ENCODE peak calls at places on chromosomes 4 and X, in ten cellular contexts. One of them, this sample, is unnamed.

GRCh38 chr4:27789768-27790167 is 929.1 kb downstream of the STIM2 start:
- DNase-seq in Caco-2: no peak
- DNase-seq in lung: no peak
- DNase-seq in mammary epithelial cell: no peak
- DNase-seq in activated CD8-positive, alpha-beta T cell treated with anti-CD3 and anti-CD28 coated beads for 36 hours: no peak
- DNase-seq in fibroblast of pulmonary artery: no peak
- DNase-seq in sigmoid colon: no peak
- DNase-seq in progenitor cell of endocrine pancreas: no peak
- DNase-seq in nephron progenitor cell: no peak
- DNase-seq in OCI-LY7: no peak
- DNase-seq in this sample: peak

GRCh38 chr4:7412586-7412975 is 22.1 kb downstream of the PSAPL1 start:
- DNase-seq in Caco-2: no peak
- DNase-seq in lung: no peak
- DNase-seq in mammary epithelial cell: no peak
- DNase-seq in activated CD8-positive, alpha-beta T cell treated with anti-CD3 and anti-CD28 coated beads for 36 hours: no peak
- DNase-seq in fibroblast of pulmonary artery: no peak
- DNase-seq in sigmoid colon: peak
- DNase-seq in progenitor cell of endocrine pancreas: no peak
- DNase-seq in nephron progenitor cell: no peak
- DNase-seq in OCI-LY7: no peak
- DNase-seq in this sample: no peak

GRCh38 chr4:175034986-175035705 is 117.0 kb downstream of the ADAM29 start:
- DNase-seq in Caco-2: no peak
- DNase-seq in lung: no peak
- DNase-seq in mammary epithelial cell: no peak
- DNase-seq in activated CD8-positive, alpha-beta T cell treated with anti-CD3 and anti-CD28 coated beads for 36 hours: no peak
- DNase-seq in fibroblast of pulmonary artery: no peak
- DNase-seq in sigmoid colon: no peak
- DNase-seq in progenitor cell of endocrine pancreas: no peak
- DNase-seq in nephron progenitor cell: no peak
- DNase-seq in OCI-LY7: no peak
- DNase-seq in this sample: no peak

GRCh38 chrX:790780-791360 is 160.3 kb downstream of the SHOX start:
- DNase-seq in Caco-2: no peak
- DNase-seq in lung: no peak
- DNase-seq in mammary epithelial cell: no peak
- DNase-seq in activated CD8-positive, alpha-beta T cell treated with anti-CD3 and anti-CD28 coated beads for 36 hours: no peak
- DNase-seq in fibroblast of pulmonary artery: no peak
- DNase-seq in sigmoid colon: no peak
- DNase-seq in progenitor cell of endocrine pancreas: no peak
- DNase-seq in nephron progenitor cell: no peak
- DNase-seq in OCI-LY7: no peak
- DNase-seq in this sample: no peak

GRCh38 chrX:49165901-49166881 is 3.6 kb downstream of the MAGIX start:
- DNase-seq in Caco-2: no peak
- DNase-seq in lung: peak
- DNase-seq in mammary epithelial cell: peak
- DNase-seq in activated CD8-positive, alpha-beta T cell treated with anti-CD3 and anti-CD28 coated beads for 36 hours: peak
- DNase-seq in fibroblast of pulmonary artery: peak
- DNase-seq in sigmoid colon: peak
- DNase-seq in progenitor cell of endocrine pancreas: peak
- DNase-seq in nephron progenitor cell: peak
- DNase-seq in OCI-LY7: peak
- DNase-seq in this sample: peak

GRCh38 chrX:153669174-153669890 is 4.3 kb downstream of the PNCK start:
- DNase-seq in Caco-2: no peak
- DNase-seq in lung: no peak
- DNase-seq in mammary epithelial cell: no peak
- DNase-seq in activated CD8-positive, alpha-beta T cell treated with anti-CD3 and anti-CD28 coated beads for 36 hours: peak
- DNase-seq in fibroblast of pulmonary artery: no peak
- DNase-seq in sigmoid colon: peak
- DNase-seq in progenitor cell of endocrine pancreas: peak
- DNase-seq in nephron progenitor cell: peak
- DNase-seq in OCI-LY7: peak
- DNase-seq in this sample: no peak

GRCh38 chrX:145910017-145910416 is 92.4 kb downstream of the SLITRK2 start:
- DNase-seq in Caco-2: no peak
- DNase-seq in lung: no peak
- DNase-seq in mammary epithelial cell: no peak
- DNase-seq in activated CD8-positive, alpha-beta T cell treated with anti-CD3 and anti-CD28 coated beads for 36 hours: no peak
- DNase-seq in fibroblast of pulmonary artery: no peak
- DNase-seq in sigmoid colon: no peak
- DNase-seq in progenitor cell of endocrine pancreas: no peak
- DNase-seq in nephron progenitor cell: no peak
- DNase-seq in OCI-LY7: no peak
- DNase-seq in this sample: no peak

GRCh38 chr4:30716158-30716557 is 4.0 kb upstream of the PCDH7 start:
- DNase-seq in Caco-2: no peak
- DNase-seq in lung: no peak
- DNase-seq in mammary epithelial cell: peak
- DNase-seq in activated CD8-positive, alpha-beta T cell treated with anti-CD3 and anti-CD28 coated beads for 36 hours: no peak
- DNase-seq in fibroblast of pulmonary artery: peak
- DNase-seq in sigmoid colon: no peak
- DNase-seq in progenitor cell of endocrine pancreas: no peak
- DNase-seq in nephron progenitor cell: no peak
- DNase-seq in OCI-LY7: no peak
- DNase-seq in this sample: peak

GRCh38 chr4:158459085-158459820 is 62.4 kb upstream of the RXFP1 start:
- DNase-seq in Caco-2: no peak
- DNase-seq in lung: no peak
- DNase-seq in mammary epithelial cell: peak
- DNase-seq in activated CD8-positive, alpha-beta T cell treated with anti-CD3 and anti-CD28 coated beads for 36 hours: no peak
- DNase-seq in fibroblast of pulmonary artery: no peak
- DNase-seq in sigmoid colon: no peak
- DNase-seq in progenitor cell of endocrine pancreas: no peak
- DNase-seq in nephron progenitor cell: no peak
- DNase-seq in OCI-LY7: no peak
- DNase-seq in this sample: peak

GRCh38 chr4:15882675-15883086 is 55.9 kb downstream of the FGFBP1 start:
- DNase-seq in Caco-2: peak
- DNase-seq in lung: peak
- DNase-seq in mammary epithelial cell: peak
- DNase-seq in activated CD8-positive, alpha-beta T cell treated with anti-CD3 and anti-CD28 coated beads for 36 hours: peak
- DNase-seq in fibroblast of pulmonary artery: peak
- DNase-seq in sigmoid colon: peak
- DNase-seq in progenitor cell of endocrine pancreas: peak
- DNase-seq in nephron progenitor cell: peak
- DNase-seq in OCI-LY7: peak
- DNase-seq in this sample: peak

GRCh38 chr4:3614731-3614980 is 82.4 kb upstream of the LRPAP1 start:
- DNase-seq in Caco-2: no peak
- DNase-seq in lung: no peak
- DNase-seq in mammary epithelial cell: no peak
- DNase-seq in activated CD8-positive, alpha-beta T cell treated with anti-CD3 and anti-CD28 coated beads for 36 hours: no peak
- DNase-seq in fibroblast of pulmonary artery: no peak
- DNase-seq in sigmoid colon: peak
- DNase-seq in progenitor cell of endocrine pancreas: no peak
- DNase-seq in nephron progenitor cell: no peak
- DNase-seq in OCI-LY7: no peak
- DNase-seq in this sample: no peak

GRCh38 chr4:113411496-113411938 is 350.0 kb downstream of the CAMK2D start:
- DNase-seq in Caco-2: no peak
- DNase-seq in lung: peak
- DNase-seq in mammary epithelial cell: peak
- DNase-seq in activated CD8-positive, alpha-beta T cell treated with anti-CD3 and anti-CD28 coated beads for 36 hours: no peak
- DNase-seq in fibroblast of pulmonary artery: peak
- DNase-seq in sigmoid colon: no peak
- DNase-seq in progenitor cell of endocrine pancreas: no peak
- DNase-seq in nephron progenitor cell: no peak
- DNase-seq in OCI-LY7: no peak
- DNase-seq in this sample: peak

GRCh38 chr4:72446353-72447055 is 122.5 kb downstream of the ADAMTS3 start:
- DNase-seq in Caco-2: no peak
- DNase-seq in lung: no peak
- DNase-seq in mammary epithelial cell: no peak
- DNase-seq in activated CD8-positive, alpha-beta T cell treated with anti-CD3 and anti-CD28 coated beads for 36 hours: no peak
- DNase-seq in fibroblast of pulmonary artery: peak
- DNase-seq in sigmoid colon: no peak
- DNase-seq in progenitor cell of endocrine pancreas: no peak
- DNase-seq in nephron progenitor cell: no peak
- DNase-seq in OCI-LY7: no peak
- DNase-seq in this sample: no peak

GRCh38 chr4:155603360-155603891 is 63.2 kb upstream of the GUCY1A1 start:
- DNase-seq in Caco-2: no peak
- DNase-seq in lung: no peak
- DNase-seq in mammary epithelial cell: peak
- DNase-seq in activated CD8-positive, alpha-beta T cell treated with anti-CD3 and anti-CD28 coated beads for 36 hours: no peak
- DNase-seq in fibroblast of pulmonary artery: no peak
- DNase-seq in sigmoid colon: no peak
- DNase-seq in progenitor cell of endocrine pancreas: no peak
- DNase-seq in nephron progenitor cell: no peak
- DNase-seq in OCI-LY7: no peak
- DNase-seq in this sample: peak

GRCh38 chr4:71709961-71710360 is 73.9 kb downstream of the GC start:
- DNase-seq in Caco-2: no peak
- DNase-seq in lung: no peak
- DNase-seq in mammary epithelial cell: no peak
- DNase-seq in activated CD8-positive, alpha-beta T cell treated with anti-CD3 and anti-CD28 coated beads for 36 hours: no peak
- DNase-seq in fibroblast of pulmonary artery: peak
- DNase-seq in sigmoid colon: no peak
- DNase-seq in progenitor cell of endocrine pancreas: no peak
- DNase-seq in nephron progenitor cell: no peak
- DNase-seq in OCI-LY7: no peak
- DNase-seq in this sample: peak

GRCh38 chrX:103464774-103465117 is 54.5 kb downstream of the RAB40A start:
- DNase-seq in Caco-2: peak
- DNase-seq in lung: peak
- DNase-seq in mammary epithelial cell: peak
- DNase-seq in activated CD8-positive, alpha-beta T cell treated with anti-CD3 and anti-CD28 coated beads for 36 hours: peak
- DNase-seq in fibroblast of pulmonary artery: peak
- DNase-seq in sigmoid colon: peak
- DNase-seq in progenitor cell of endocrine pancreas: peak
- DNase-seq in nephron progenitor cell: peak
- DNase-seq in OCI-LY7: peak
- DNase-seq in this sample: peak
- TF ChIP-seq CTCF in Caco-2: peak
- TF ChIP-seq CTCF in lung: peak
- TF ChIP-seq CTCF in mammary epithelial cell: peak
- TF ChIP-seq CTCF in activated CD8-positive, alpha-beta T cell treated with anti-CD3 and anti-CD28 coated beads for 36 hours: peak
- TF ChIP-seq CTCF in fibroblast of pulmonary artery: peak
- TF ChIP-seq CTCF in sigmoid colon: peak
- TF ChIP-seq CTCF in progenitor cell of endocrine pancreas: peak
- TF ChIP-seq CTCF in nephron progenitor cell: peak
- TF ChIP-seq CTCF in OCI-LY7: peak
- TF ChIP-seq CTCF in this sample: peak

GRCh38 chr4:85681194-85681803 is 206.3 kb downstream of the ARHGAP24 start:
- DNase-seq in Caco-2: no peak
- DNase-seq in lung: peak
- DNase-seq in mammary epithelial cell: peak
- DNase-seq in activated CD8-positive, alpha-beta T cell treated with anti-CD3 and anti-CD28 coated beads for 36 hours: no peak
- DNase-seq in fibroblast of pulmonary artery: peak
- DNase-seq in sigmoid colon: peak
- DNase-seq in progenitor cell of endocrine pancreas: no peak
- DNase-seq in nephron progenitor cell: no peak
- DNase-seq in OCI-LY7: peak
- DNase-seq in this sample: peak

GRCh38 chr4:85682391-85682790 is 207.4 kb downstream of the ARHGAP24 start:
- DNase-seq in Caco-2: no peak
- DNase-seq in lung: no peak
- DNase-seq in mammary epithelial cell: no peak
- DNase-seq in activated CD8-positive, alpha-beta T cell treated with anti-CD3 and anti-CD28 coated beads for 36 hours: no peak
- DNase-seq in fibroblast of pulmonary artery: no peak
- DNase-seq in sigmoid colon: no peak
- DNase-seq in progenitor cell of endocrine pancreas: no peak
- DNase-seq in nephron progenitor cell: no peak
- DNase-seq in OCI-LY7: no peak
- DNase-seq in this sample: no peak

GRCh38 chr4:85688055-85688740 is 213.2 kb downstream of the ARHGAP24 start:
- DNase-seq in Caco-2: no peak
- DNase-seq in lung: no peak
- DNase-seq in mammary epithelial cell: no peak
- DNase-seq in activated CD8-positive, alpha-beta T cell treated with anti-CD3 and anti-CD28 coated beads for 36 hours: no peak
- DNase-seq in fibroblast of pulmonary artery: no peak
- DNase-seq in sigmoid colon: no peak
- DNase-seq in progenitor cell of endocrine pancreas: no peak
- DNase-seq in nephron progenitor cell: no peak
- DNase-seq in OCI-LY7: no peak
- DNase-seq in this sample: no peak

GRCh38 chr4:85684676-85685075 is 209.7 kb downstream of the ARHGAP24 start:
- DNase-seq in Caco-2: no peak
- DNase-seq in lung: no peak
- DNase-seq in mammary epithelial cell: no peak
- DNase-seq in activated CD8-positive, alpha-beta T cell treated with anti-CD3 and anti-CD28 coated beads for 36 hours: no peak
- DNase-seq in fibroblast of pulmonary artery: no peak
- DNase-seq in sigmoid colon: no peak
- DNase-seq in progenitor cell of endocrine pancreas: no peak
- DNase-seq in nephron progenitor cell: no peak
- DNase-seq in OCI-LY7: no peak
- DNase-seq in this sample: no peak

GRCh38 chr4:85686398-85686797 is 211.4 kb downstream of the ARHGAP24 start:
- DNase-seq in Caco-2: no peak
- DNase-seq in lung: no peak
- DNase-seq in mammary epithelial cell: no peak
- DNase-seq in activated CD8-positive, alpha-beta T cell treated with anti-CD3 and anti-CD28 coated beads for 36 hours: no peak
- DNase-seq in fibroblast of pulmonary artery: no peak
- DNase-seq in sigmoid colon: no peak
- DNase-seq in progenitor cell of endocrine pancreas: no peak
- DNase-seq in nephron progenitor cell: no peak
- DNase-seq in OCI-LY7: peak
- DNase-seq in this sample: no peak
- TF ChIP-seq CTCF in Caco-2: no peak
- TF ChIP-seq CTCF in lung: no peak
- TF ChIP-seq CTCF in mammary epithelial cell: no peak
- TF ChIP-seq CTCF in activated CD8-positive, alpha-beta T cell treated with anti-CD3 and anti-CD28 coated beads for 36 hours: no peak
- TF ChIP-seq CTCF in fibroblast of pulmonary artery: no peak
- TF ChIP-seq CTCF in sigmoid colon: no peak
- TF ChIP-seq CTCF in progenitor cell of endocrine pancreas: no peak
- TF ChIP-seq CTCF in nephron progenitor cell: no peak
- TF ChIP-seq CTCF in OCI-LY7: peak
- TF ChIP-seq CTCF in this sample: no peak

GRCh38 chr4:152935138-152935537 is 985 bp upstream of the FHDC1 start:
- DNase-seq in Caco-2: peak
- DNase-seq in lung: no peak
- DNase-seq in mammary epithelial cell: no peak
- DNase-seq in activated CD8-positive, alpha-beta T cell treated with anti-CD3 and anti-CD28 coated beads for 36 hours: peak
- DNase-seq in fibroblast of pulmonary artery: no peak
- DNase-seq in sigmoid colon: no peak
- DNase-seq in progenitor cell of endocrine pancreas: peak
- DNase-seq in nephron progenitor cell: peak
- DNase-seq in OCI-LY7: no peak
- DNase-seq in this sample: peak
- TF ChIP-seq CTCF in Caco-2: peak
- TF ChIP-seq CTCF in lung: no peak
- TF ChIP-seq CTCF in mammary epithelial cell: no peak
- TF ChIP-seq CTCF in activated CD8-positive, alpha-beta T cell treated with anti-CD3 and anti-CD28 coated beads for 36 hours: peak
- TF ChIP-seq CTCF in fibroblast of pulmonary artery: no peak
- TF ChIP-seq CTCF in sigmoid colon: no peak
- TF ChIP-seq CTCF in progenitor cell of endocrine pancreas: peak
- TF ChIP-seq CTCF in nephron progenitor cell: no peak
- TF ChIP-seq CTCF in OCI-LY7: peak
- TF ChIP-seq CTCF in this sample: no peak

DNA sequence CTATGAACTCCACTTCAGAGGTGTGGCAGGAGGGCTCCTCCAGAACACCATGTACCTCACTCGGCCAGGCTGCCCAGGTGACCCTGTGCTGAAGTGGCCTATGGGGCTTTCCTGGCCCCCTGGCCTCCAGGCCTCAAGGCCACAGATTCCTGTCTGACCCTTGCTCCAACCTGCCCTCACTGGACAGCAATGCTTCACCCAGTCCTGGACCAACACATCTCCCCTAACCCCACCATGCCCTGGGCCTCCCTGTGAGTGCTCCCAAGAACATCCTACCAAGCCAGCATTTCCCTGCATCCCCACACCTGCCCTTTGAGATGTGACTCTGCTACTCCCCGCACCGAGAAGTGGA is 10.5 kb downstream of the ZFYVE28 start:
- DNase-seq in Caco-2: no peak
- DNase-seq in lung: no peak
- DNase-seq in mammary epithelial cell: no peak
- DNase-seq in activated CD8-positive, alpha-beta T cell treated with anti-CD3 and anti-CD28 coated beads for 36 hours: no peak
- DNase-seq in fibroblast of pulmonary artery: no peak
- DNase-seq in sigmoid colon: no peak
- DNase-seq in progenitor cell of endocrine pancreas: no peak
- DNase-seq in nephron progenitor cell: no peak
- DNase-seq in OCI-LY7: no peak
- DNase-seq in this sample: no peak
- TF ChIP-seq CTCF in Caco-2: no peak
- TF ChIP-seq CTCF in lung: no peak
- TF ChIP-seq CTCF in mammary epithelial cell: no peak
- TF ChIP-seq CTCF in activated CD8-positive, alpha-beta T cell treated with anti-CD3 and anti-CD28 coated beads for 36 hours: no peak
- TF ChIP-seq CTCF in fibroblast of pulmonary artery: no peak
- TF ChIP-seq CTCF in sigmoid colon: no peak
- TF ChIP-seq CTCF in progenitor cell of endocrine pancreas: no peak
- TF ChIP-seq CTCF in nephron progenitor cell: no peak
- TF ChIP-seq CTCF in OCI-LY7: no peak
- TF ChIP-seq CTCF in this sample: no peak